ENCODE peak calls at places on chromosomes 7 and 10, in six cellular contexts. P is head of caudate nucleus; K is bronchial epithelial cell; F is NCI-H446 treated with DMSO at 0.1 percent for 48 hours; T is stimulated activated naive CD8-positive, alpha-beta T cell treated with anti-CD3 and anti-CD28 coated beads, Interleukin-15, Interleukin-2, amounts not matched to agents 100 U/mL and 50 U/mL, for 24 hours; C is H9. V is an unnamed sample.

GRCh38 chr7:155340071-155340531 is 42.4 kb downstream of the INSIG1 start:
- DNase-seq in F (no peak), C (no peak), K (no peak), T (no peak), P (no peak), V (no peak)

GRCh38 chr7:105979405-105979804 is 16.3 kb downstream of the CDHR3 start:
- DNase-seq in P (no peak), K (no peak), T (no peak), C (no peak), F (no peak), V (no peak)

GRCh38 chr10:85593226-85593625 is 773.4 kb downstream of the GRID1 start:
- DNase-seq in F (no peak), C (no peak), P (no peak), K (no peak), T (no peak), V (no peak)

GRCh38 chr7:123746055-123746454 is 2.7 kb downstream of the WASL start:
- DNase-seq in F (no peak), P (no peak), K (no peak), C (no peak), T (no peak), V (no peak)

GRCh38 chr10:130764651-130765050 is 546.9 kb downstream of the TCERG1L start:
- DNase-seq in P (no peak), T (no peak), K (no peak), F (no peak), C (no peak), V (no peak)

GRCh38 chr10:12019343-12019971 is 23.2 kb downstream of the UPF2 start:
- DNase-seq in P (no peak), K (no peak), C (no peak), F (no peak), T (no peak), V (peak; percentile 27)

GRCh38 chr10:85613391-85613790 is 753.2 kb downstream of the GRID1 start:
- DNase-seq in F (no peak), K (no peak), C (peak; percentile 17), T (no peak), P (no peak), V (no peak)

GRCh38 chr7:64307254-64308018 is 6.3 kb upstream of the ZNF736 start:
- DNase-seq in P (peak; percentile 96), F (no peak), C (no peak), T (peak; percentile 89), K (peak; percentile 77), V (peak; percentile 87)

GRCh38 chr10:97763411-97763810 is 8.4 kb downstream of the SFRP5 start:
- DNase-seq in F (no peak), T (no peak), P (no peak), K (no peak), C (no peak), V (no peak)

V was measured in uterus.